ENCODE peak calls at places on chromosomes 13 and 19, in nine cellular contexts. F is bronchial epithelial cell; H is mesendoderm; N is heart right ventricle; V is right cardiac atrium; D is iPS DF 6.9; Y is lower leg skin; R is CD8-positive, alpha-beta T cell; W is fibroblast of the aortic adventitia. M is an unnamed sample.
A peak's percentile ranks its signal among the peaks of the same experiment; 100 is the strongest.

GRCh38 chr13:59447031-59447430 is 716.7 kb downstream of the DIAPH3 start:
- DNase-seq in W (no peak), Y (no peak), N (no peak), H (peak; percentile 39), V (no peak), F (no peak), R (no peak), D (no peak), M (no peak)

GRCh38 chr19:18419195-18419698 is at the start of gene SSBP4:
- DNase-seq in R (peak; percentile 55), H (peak; percentile 86), W (peak; percentile 66), N (peak; percentile 69), Y (no peak), V (peak; percentile 93), F (no peak), D (no peak), M (peak; percentile 80)

GRCh38 chr13:96650301-96650886 is 343.9 kb downstream of the OXGR1 start:
- DNase-seq in R (no peak), N (no peak), W (peak; percentile 72), F (peak; percentile 94), V (no peak), D (no peak), Y (no peak), H (peak; percentile 73), M (peak; percentile 48)

GRCh38 chr19:12994701-12995595 is at the start of gene NFIX:
- DNase-seq in V (peak; percentile 90), H (no peak), F (no peak), D (no peak), Y (no peak), N (peak; percentile 77), R (no peak), W (peak; percentile 62), M (peak; percentile 69)

GRCh38 chr13:40672310-40673060 is 6.0 kb upstream of the FOXO1 start:
- DNase-seq in F (peak; percentile 95), H (peak; percentile 72), Y (no peak), D (no peak), N (no peak), W (peak; percentile 80), R (no peak), V (no peak), M (peak; percentile 80)

GRCh38 chr13:108961542-108962125 is 332.2 kb downstream of the MYO16 start:
- DNase-seq in R (peak; percentile 5), D (peak; percentile 22), V (no peak), N (no peak), Y (no peak), W (peak; percentile 73), F (peak; percentile 61), H (peak; percentile 69), M (peak; percentile 72)

GRCh38 chr13:30111810-30112209 is 195.5 kb downstream of the KATNAL1 start:
- DNase-seq in H (peak; percentile 54), N (no peak), Y (no peak), R (no peak), V (no peak), W (no peak), D (no peak), F (no peak), M (no peak)

GRCh38 chr19:18603255-18603957 is 3.2 kb downstream of the CRLF1 start:
- DNase-seq in N (no peak), H (peak; percentile 70), V (peak; percentile 63), R (no peak), F (no peak), D (no peak), Y (no peak), W (peak; percentile 26), M (no peak)

GRCh38 chr13:19782049-19782726 is 557 bp downstream of the PSPC1 start:
- DNase-seq in W (peak; percentile 51), F (peak; percentile 33), H (peak; percentile 51), N (peak; percentile 49), D (no peak), Y (peak; percentile 30), V (peak; percentile 83), R (peak; percentile 40), M (peak; percentile 68)

GRCh38 chr13:96460571-96460970 is 370.7 kb downstream of the HS6ST3 start:
- DNase-seq in F (peak; percentile 10), Y (no peak), W (peak; percentile 13), D (no peak), H (no peak), N (peak; percentile 4), V (no peak), R (no peak), M (no peak)

GRCh38 chr19:16889429-16889882 is 657 bp downstream of the F2RL3 start:
- DNase-seq in Y (no peak), D (no peak), N (peak; percentile 52), W (no peak), V (peak; percentile 83), H (no peak), F (no peak), R (no peak), M (no peak)

GRCh38 chr13:102131246-102131645 is 270.6 kb downstream of the FGF14 start:
- DNase-seq in W (no peak), R (no peak), N (no peak), V (no peak), F (no peak), Y (no peak), D (no peak), H (peak; percentile 38), M (no peak)

GRCh38 chr19:54415901-54416621 is 797 bp downstream of the TTYH1 start:
- DNase-seq in V (no peak), D (no peak), Y (no peak), F (no peak), R (no peak), H (no peak), W (no peak), N (no peak), M (no peak)

GRCh38 chr13:67353031-67353430 is 122.9 kb upstream of the PCDH9 start:
- DNase-seq in F (no peak), R (no peak), W (no peak), Y (no peak), V (no peak), N (no peak), H (no peak), D (no peak), M (no peak)
- H3K4me3 ChIP-seq in F (no peak overlapping the region), R (no peak overlapping the region), W (no peak overlapping the region), Y (no peak overlapping the region), V (no peak overlapping the region), N (no peak overlapping the region), H (no peak overlapping the region), D (no peak overlapping the region), M (no peak overlapping the region)

GRCh38 chr13:50915562-50915961 is 6.0 kb downstream of the RNASEH2B start:
- DNase-seq in W (no peak), V (no peak), Y (no peak), R (no peak), N (no peak), D (no peak), H (peak; percentile 56), F (no peak), M (no peak)
- H3K4me3 ChIP-seq in W (no peak overlapping the region), V (no peak overlapping the region), Y (no peak overlapping the region), R (no peak overlapping the region), N (no peak overlapping the region), D (no peak overlapping the region), H (no peak overlapping the region), F (no peak overlapping the region), M (no peak overlapping the region)

DNA sequence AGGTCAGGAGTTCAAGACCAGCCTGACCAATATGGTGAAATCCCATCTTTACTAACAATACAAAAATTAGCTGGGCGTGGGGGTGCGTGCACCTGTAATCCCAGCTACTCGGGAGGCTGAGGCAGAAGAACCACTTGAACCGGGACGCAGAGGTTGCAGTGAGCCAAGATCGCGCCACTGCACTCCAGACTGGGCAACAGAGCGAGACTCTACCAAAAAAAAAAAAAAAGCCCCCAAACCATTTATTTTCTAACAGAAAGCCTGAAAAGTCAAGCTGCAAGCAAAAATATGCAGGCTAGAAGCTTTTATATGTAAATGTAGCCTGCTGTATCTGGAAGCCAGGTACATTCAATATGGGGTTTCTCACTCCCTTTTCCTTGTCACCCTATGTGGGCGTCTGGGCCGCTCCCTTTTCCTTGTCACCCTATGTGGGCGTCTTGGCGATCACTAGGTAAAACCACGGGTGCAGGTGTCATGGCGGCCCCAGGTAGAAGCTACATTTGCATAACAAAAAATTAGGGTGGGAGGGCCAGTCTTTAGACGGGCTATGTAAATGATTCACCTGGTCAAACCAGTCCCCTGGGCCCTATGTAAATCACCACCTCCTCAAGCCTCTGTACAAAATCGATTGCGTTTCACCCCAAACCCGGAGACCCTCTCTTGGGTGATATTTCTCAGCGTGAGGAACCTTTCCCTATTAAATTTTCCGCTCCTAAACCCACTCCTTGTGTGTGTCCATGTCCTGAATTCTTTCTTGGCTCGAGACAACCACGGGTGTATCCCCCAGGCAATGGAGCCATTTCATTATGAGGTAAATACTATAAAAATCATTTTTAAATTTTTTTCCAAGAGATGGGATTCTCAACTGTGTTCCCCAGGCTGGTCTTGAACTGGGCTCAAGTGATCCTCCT is 2.1 kb downstream of the TRIM13 start:
- DNase-seq in N (no peak), H (peak; percentile 45), D (peak; percentile 61), R (no peak), F (no peak), Y (no peak), W (no peak), V (no peak), M (no peak)
- H3K4me3 ChIP-seq in N (peak overlapping the region; percentile 89), H (no peak overlapping the region), D (peak overlapping the region; percentile 23), R (no peak overlapping the region), F (no peak overlapping the region), Y (no peak overlapping the region), W (peak overlapping the region; percentile 82), V (no peak overlapping the region), M (peak overlapping the region; percentile 90)

GRCh38 chr13:112688560-112689497 is 1.0 kb upstream of the ATP11A start:
- DNase-seq in D (no peak), F (no peak), H (peak; percentile 90), V (no peak), W (peak; percentile 16), N (no peak), R (peak; percentile 4), Y (no peak), M (peak; percentile 40)
- H3K4me3 ChIP-seq in D (no peak overlapping the region), F (peak overlapping the region; percentile 64), H (no peak overlapping the region), V (peak overlapping the region; percentile 88), W (peak overlapping the region; percentile 74), N (peak overlapping the region; percentile 99), R (peak overlapping the region; percentile 77), Y (peak overlapping the region; percentile 46), M (peak overlapping the region; percentile 76)

DNA sequence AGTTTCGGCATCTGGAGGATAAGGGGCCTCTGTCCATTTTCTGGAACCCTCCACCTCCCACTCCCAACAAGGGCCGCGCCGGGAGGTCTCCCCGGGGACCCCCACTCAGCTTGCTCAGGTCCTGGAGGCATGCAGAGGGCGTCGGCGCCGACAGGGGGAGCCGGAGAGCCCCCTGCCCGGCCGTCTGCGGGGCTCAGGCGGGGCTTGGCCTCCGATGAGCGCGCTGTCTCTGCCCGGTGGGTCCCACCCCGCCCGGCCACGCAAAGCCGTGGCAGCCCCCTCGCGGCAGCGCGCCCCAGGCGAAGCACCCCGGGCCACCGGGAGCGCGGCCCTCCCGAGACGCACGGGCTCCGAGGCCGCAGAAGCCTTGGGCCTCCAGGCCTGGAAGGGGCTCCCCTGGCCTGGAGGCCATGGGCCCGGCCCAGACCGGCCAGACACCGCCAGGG is 149.7 kb upstream of the ZNF536 start:
- DNase-seq in R (no peak), V (no peak), Y (no peak), N (no peak), D (no peak), F (no peak), W (no peak), H (peak; percentile 32), M (no peak)
- H3K4me3 ChIP-seq in R (no peak overlapping the region), V (no peak overlapping the region), Y (no peak overlapping the region), N (no peak overlapping the region), D (peak overlapping the region; percentile 51), F (no peak overlapping the region), W (no peak overlapping the region), H (no peak overlapping the region), M (no peak overlapping the region)

M was measured in fibroblast of villous mesenchyme.